ENCODE peak calls at places on chromosome 1, in six cellular contexts. N is body of pancreas, P is fibroblast of lung, D is breast epithelium, X is GM06990, F is dorsolateral prefrontal cortex. E is an unnamed sample.

GRCh38 chr1:208207388-208208131 is 36.6 kb downstream of the PLXNA2 start:
- DNase-seq in N (peak; percentile 71), P (peak; percentile 89), D (no peak), X (no peak), F (no peak), E (no peak)

GRCh38 chr1:234863596-234863995 is 253.6 kb upstream of the IRF2BP2 start:
- DNase-seq in N (no peak), P (peak; percentile 61), D (no peak), X (no peak), F (no peak), E (no peak)

GRCh38 chr1:227942021-227942715 is 5.6 kb downstream of the WNT9A start:
- DNase-seq in N (peak; percentile 11), P (no peak), D (peak; percentile 43), X (no peak), F (peak; percentile 28), E (no peak)

GRCh38 chr1:41313661-41314131 is 47.5 kb upstream of the FOXO6 start:
- DNase-seq in N (peak; percentile 20), P (peak; percentile 14), D (no peak), X (no peak), F (no peak), E (peak; percentile 43)

GRCh38 chr1:43048601-43049011 is 89.9 kb upstream of the SLC2A1 start:
- DNase-seq in N (no peak), P (no peak), D (no peak), X (no peak), F (no peak), E (no peak)

GRCh38 chr1:29579821-29580425 is 343.6 kb downstream of the PTPRU start:
- DNase-seq in N (no peak), P (peak; percentile 66), D (no peak), X (no peak), F (no peak), E (no peak)

GRCh38 chr1:17606826-17607440 is 67.4 kb downstream of the ARHGEF10L start:
- DNase-seq in N (peak; percentile 82), P (peak; percentile 73), D (peak; percentile 76), X (peak; percentile 24), F (peak; percentile 61), E (peak; percentile 79)

GRCh38 chr1:86502721-86503430 is 34.1 kb downstream of the CLCA1 start:
- DNase-seq in N (no peak), P (no peak), D (no peak), X (no peak), F (no peak), E (no peak)

GRCh38 chr1:76269175-76269574 is 194.6 kb downstream of the ST6GALNAC3 start:
- DNase-seq in N (no peak), P (peak; percentile 91), D (no peak), X (no peak), F (no peak), E (no peak)

GRCh38 chr1:38803647-38804046 is 55.9 kb downstream of the RRAGC start:
- DNase-seq in N (no peak), P (peak; percentile 30), D (no peak), X (no peak), F (no peak), E (no peak)

GRCh38 chr1:19533626-19534025 is 48.3 kb upstream of the CAPZB start:
- DNase-seq in N (no peak), P (no peak), D (no peak), X (no peak), F (no peak), E (no peak)

GRCh38 chr1:161706483-161707347 is at the start of gene FCRLA:
- DNase-seq in N (no peak), P (peak; percentile 74), D (no peak), X (peak; percentile 75), F (no peak), E (peak; percentile 86)

GRCh38 chr1:160625725-160626498 is 20.9 kb downstream of the SLAMF1 start:
- DNase-seq in N (no peak), P (no peak), D (no peak), X (peak; percentile 57), F (no peak), E (peak; percentile 38)

DNA sequence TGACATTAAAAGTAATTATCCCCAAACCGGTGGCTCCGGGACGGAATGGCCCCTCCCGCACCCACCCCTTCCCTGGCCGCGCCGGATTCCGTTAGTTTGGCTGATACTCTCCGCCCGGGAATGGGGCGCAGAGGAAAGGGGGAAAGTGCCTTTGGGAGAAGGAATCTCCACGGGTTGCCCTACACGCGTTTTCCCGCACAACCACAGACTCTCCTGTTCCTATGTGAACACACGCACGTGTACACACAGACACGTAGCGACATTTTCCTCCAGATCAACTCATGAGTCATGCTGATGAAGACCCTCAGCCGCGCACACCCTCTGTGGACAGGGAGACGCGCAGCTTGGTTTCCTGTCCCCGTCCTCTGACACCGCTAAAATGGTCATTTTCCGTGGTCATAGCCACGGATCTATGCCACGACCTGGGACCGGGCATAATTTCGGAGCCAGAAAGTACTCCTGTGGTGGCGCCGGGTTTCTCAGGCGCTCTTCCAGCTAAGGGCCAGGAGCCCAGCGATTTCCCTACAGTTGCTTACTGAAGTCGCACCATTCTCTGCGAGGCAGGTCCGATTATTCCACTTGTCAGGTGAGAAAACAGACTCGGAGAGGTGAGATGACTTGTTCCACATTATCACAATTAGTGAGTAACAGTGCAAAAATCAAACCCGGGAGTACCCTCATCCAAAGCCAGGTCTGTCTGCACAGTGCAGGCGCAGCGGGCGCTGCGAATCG is 4.0 kb upstream of the DMRTA2 start:
- DNase-seq in N (no peak), P (no peak), D (no peak), X (no peak), F (no peak), E (no peak)
- H3K27me3 ChIP-seq in N (peaks cover 1% of the 10 kb centered on the region), P (peaks cover 94% of the 10 kb centered on the region), D (peaks cover 100% of the 10 kb centered on the region), X (peaks cover 2% of the 10 kb centered on the region), F (peaks cover 87% of the 10 kb centered on the region), E (peaks cover 100% of the 10 kb centered on the region)

GRCh38 chr1:175355414-175355813 is 162.8 kb upstream of the KIAA0040 start:
- DNase-seq in N (no peak), P (no peak), D (no peak), X (no peak), F (no peak), E (no peak)

GRCh38 chr1:175354080-175354479 is 161.5 kb upstream of the KIAA0040 start:
- DNase-seq in N (no peak), P (no peak), D (no peak), X (no peak), F (no peak), E (no peak)

GRCh38 chr1:175360016-175360415 is 167.4 kb upstream of the KIAA0040 start:
- DNase-seq in N (no peak), P (no peak), D (no peak), X (no peak), F (no peak), E (no peak)

DNA sequence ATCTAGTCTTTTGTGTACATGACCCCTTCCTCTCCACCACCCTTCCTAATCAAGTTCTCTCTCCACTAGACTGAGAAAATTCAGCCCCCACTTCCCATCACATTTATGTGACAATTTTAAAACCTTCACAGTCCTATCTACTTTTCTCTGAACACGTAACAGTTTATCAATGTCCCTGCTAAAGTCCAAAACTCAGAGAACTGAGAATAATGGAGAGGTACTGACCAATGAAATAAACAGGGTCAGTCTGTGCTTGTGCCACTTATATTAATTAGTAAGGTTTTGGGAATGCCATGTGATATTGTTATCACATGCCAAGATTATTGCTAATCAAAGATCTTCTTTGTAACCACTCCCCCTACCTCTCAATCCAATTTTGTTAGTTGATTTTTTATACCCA is 164.2 kb upstream of the KIAA0040 start:
- DNase-seq in N (no peak), P (no peak), D (no peak), X (no peak), F (no peak), E (no peak)
- H3K27me3 ChIP-seq in N (no peaks in the 10 kb centered on the region), P (no peaks in the 10 kb centered on the region), D (no peaks in the 10 kb centered on the region), X (no peaks in the 10 kb centered on the region), F (no peaks in the 10 kb centered on the region), E (no peaks in the 10 kb centered on the region)

GRCh38 chr1:44569491-44569890 is 104.8 kb downstream of the TMEM53 start:
- DNase-seq in N (no peak), P (no peak), D (no peak), X (no peak), F (no peak), E (no peak)

GRCh38 chr1:44576456-44577150 is 97.7 kb downstream of the TMEM53 start:
- DNase-seq in N (no peak), P (peak; percentile 5), D (no peak), X (no peak), F (peak; percentile 40), E (no peak)

GRCh38 chr1:44572572-44572879 is 101.8 kb downstream of the TMEM53 start:
- DNase-seq in N (no peak), P (no peak), D (no peak), X (no peak), F (no peak), E (no peak)

GRCh38 chr1:44568128-44568900 is 106.0 kb downstream of the TMEM53 start:
- DNase-seq in N (no peak), P (no peak), D (no peak), X (no peak), F (no peak), E (no peak)

DNA sequence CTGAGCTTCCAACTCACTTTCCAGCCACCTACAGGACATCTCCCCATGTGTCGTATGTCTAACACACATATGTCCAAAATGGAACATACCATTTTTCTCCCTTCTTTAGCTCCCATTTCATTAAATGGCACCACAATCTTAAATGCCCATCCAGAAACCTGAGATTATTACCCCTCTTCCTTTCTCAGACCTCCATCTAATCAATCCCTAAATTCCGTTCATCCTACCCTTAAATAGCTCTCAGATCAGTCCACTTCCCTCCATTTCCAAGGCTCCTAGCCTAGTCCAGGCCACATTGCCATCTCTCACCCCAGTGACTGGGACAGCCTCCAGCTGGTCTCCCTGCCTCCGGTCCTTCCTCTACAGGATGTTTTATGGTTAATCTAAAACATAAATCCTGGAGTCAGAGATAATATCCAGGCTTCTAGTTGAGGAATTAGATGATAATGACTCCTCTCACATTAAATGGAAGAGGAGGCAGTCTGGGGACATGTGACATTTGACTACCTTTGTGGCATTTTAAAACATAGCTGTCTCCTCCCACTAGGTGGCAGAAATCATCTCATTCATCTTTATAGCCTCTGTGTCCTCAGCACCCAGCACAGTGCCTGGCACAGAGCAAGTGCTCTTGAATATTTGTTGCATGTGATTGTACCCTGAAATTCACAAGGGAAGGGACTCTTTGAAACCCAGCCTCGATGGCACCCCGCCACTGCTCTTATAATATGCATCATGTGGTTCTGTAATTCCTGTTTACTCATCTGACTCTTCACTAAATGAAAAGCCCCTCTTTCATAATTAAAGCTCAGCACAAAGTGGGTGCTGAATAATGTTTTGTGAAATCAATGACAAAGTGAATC is 102.3 kb downstream of the TMEM53 start:
- DNase-seq in N (peak; percentile 12), P (no peak), D (no peak), X (no peak), F (no peak), E (no peak)
- H3K27me3 ChIP-seq in N (no peaks in the 10 kb centered on the region), P (peaks cover 15% of the 10 kb centered on the region), D (no peaks in the 10 kb centered on the region), X (no peaks in the 10 kb centered on the region), F (no peaks in the 10 kb centered on the region), E (no peaks in the 10 kb centered on the region)

DNA sequence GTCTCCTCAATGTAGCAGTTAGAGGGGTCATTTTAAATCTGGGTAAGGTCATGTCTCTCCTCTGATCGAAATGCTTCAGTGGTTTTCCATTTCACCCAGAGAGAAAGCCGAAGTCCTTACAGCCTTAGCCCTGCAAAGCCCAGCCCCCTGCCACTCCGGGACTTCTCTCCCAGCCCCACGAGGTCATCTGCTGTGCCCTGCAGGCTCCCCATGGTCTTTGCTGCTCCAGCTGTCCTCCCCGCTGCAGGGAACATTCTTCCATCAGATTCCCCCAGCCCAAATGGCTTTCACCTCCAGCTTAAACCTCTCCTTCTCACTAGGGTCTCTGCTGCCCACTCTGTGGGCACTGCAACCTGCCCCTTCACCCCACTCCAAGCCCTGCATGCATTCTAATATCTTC is 626.5 kb downstream of the NPHP4 start:
- DNase-seq in N (no peak), P (no peak), D (no peak), X (no peak), F (no peak), E (no peak)
- H3K27me3 ChIP-seq in N (no peaks in the 10 kb centered on the region), P (no peaks in the 10 kb centered on the region), D (peaks cover 30% of the 10 kb centered on the region), X (no peaks in the 10 kb centered on the region), F (peaks cover 20% of the 10 kb centered on the region), E (no peaks in the 10 kb centered on the region)